ENCODE peak calls at places on chromosomes 13 and 19, in five cellular contexts. F, M, N, T and C are unnamed samples.

GRCh38 chr13:113192279-113192678 is 16.2 kb downstream of the PCID2 start:
- DNase-seq in F (no peak), M (no peak), N (no peak), T (no peak), C (no peak)

GRCh38 chr19:50723069-50723468 is at the start of gene CLEC11A:
- DNase-seq in F (no peak), M (no peak), N (no peak), T (no peak), C (no peak)

GRCh38 chr13:106523566-106523965 is 11.9 kb downstream of the EFNB2 start:
- DNase-seq in F (no peak), M (no peak), N (no peak), T (no peak), C (no peak)

GRCh38 chr19:13955662-13956364 is 3.5 kb downstream of the DCAF15 start:
- DNase-seq in F (no peak), M (no peak), N (no peak), T (no peak), C (no peak)

GRCh38 chr19:55549500-55550320 is 4.4 kb upstream of the SBK3 start:
- DNase-seq in F (peak), M (peak), N (no peak), T (peak), C (peak)

GRCh38 chr19:39038098-39038497 is 5.7 kb upstream of the FBXO27 start:
- DNase-seq in F (peak), M (peak), N (peak), T (peak), C (no peak)

GRCh38 chr13:39036212-39036611 is 1.7 kb downstream of the PROSER1 start:
- DNase-seq in F (peak), M (no peak), N (peak), T (no peak), C (peak)

GRCh38 chr13:51955281-51955771 is 55.9 kb downstream of the ATP7B start:
- DNase-seq in F (peak), M (no peak), N (no peak), T (no peak), C (peak)

GRCh38 chr13:113665582-113666323 is 1.3 kb upstream of the GRK1 start:
- DNase-seq in F (no peak), M (no peak), N (no peak), T (peak), C (no peak)

GRCh38 chr13:44756411-44756810 is 180.3 kb upstream of the TSC22D1 start:
- DNase-seq in F (no peak), M (peak), N (no peak), T (no peak), C (peak)

GRCh38 chr13:110882972-110883371 is 31.9 kb downstream of the ANKRD10 start:
- DNase-seq in F (no peak), M (no peak), N (no peak), T (no peak), C (no peak)

GRCh38 chr13:39253774-39254173 is 215.5 kb downstream of the NHLRC3 start:
- DNase-seq in F (no peak), M (no peak), N (no peak), T (no peak), C (no peak)

GRCh38 chr19:5711713-5712161 is 8.2 kb downstream of the LONP1 start:
- DNase-seq in F (no peak), M (no peak), N (no peak), T (no peak), C (no peak)

GRCh38 chr19:14165986-14166385 is 29.6 kb upstream of the ASF1B start:
- DNase-seq in F (no peak), M (no peak), N (no peak), T (no peak), C (no peak)

GRCh38 chr13:99407906-99408702 is 93.2 kb upstream of the TM9SF2 start:
- DNase-seq in F (no peak), M (no peak), N (no peak), T (no peak), C (no peak)

GRCh38 chr13:113777311-113778260 is 18.6 kb downstream of the TMEM255B start:
- DNase-seq in F (peak), M (peak), N (peak), T (no peak), C (peak)

GRCh38 chr13:108558489-108558888 is 70.9 kb upstream of the MYO16 start:
- DNase-seq in F (no peak), M (no peak), N (no peak), T (no peak), C (no peak)

GRCh38 chr13:110559429-110559943 is 2.0 kb downstream of the RAB20 start:
- DNase-seq in F (peak), M (no peak), N (peak), T (no peak), C (no peak)